ENCODE peak calls at places on chromosome 9, in four cellular contexts. H is substantia nigra; M is colonic mucosa; X is effector memory CD4-positive, alpha-beta T cell. E is an unnamed sample.

GRCh38 chr9:91085499-91086291 is 276.0 kb downstream of the AUH start:
- DNase-seq in H (no peak), M (no peak), X (no peak), E (no peak)

GRCh38 chr9:137454506-137455360 is 4.4 kb downstream of the NSMF start:
- DNase-seq in H (no peak), M (peak), X (no peak), E (no peak)

GRCh38 chr9:72826954-72827953 is 125.6 kb downstream of the ALDH1A1 start:
- DNase-seq in H (no peak), M (no peak), X (no peak), E (no peak)

GRCh38 chr9:38142201-38142600 is 73.2 kb upstream of the SHB start:
- DNase-seq in H (no peak), M (no peak), X (no peak), E (no peak)

GRCh38 chr9:19748278-19749126 is 40.3 kb downstream of the SLC24A2 start:
- DNase-seq in H (no peak), M (no peak), X (no peak), E (no peak)

GRCh38 chr9:130869250-130869649 is 27.4 kb downstream of the QRFP start:
- DNase-seq in H (no peak), M (no peak), X (no peak), E (no peak)

GRCh38 chr9:104748359-104749031 is 1.0 kb downstream of the NIPSNAP3A start:
- DNase-seq in H (no peak), M (no peak), X (no peak), E (no peak)

GRCh38 chr9:79559501-79560181 is 12.1 kb upstream of the TLE4 start:
- DNase-seq in H (no peak), M (no peak), X (no peak), E (no peak)

GRCh38 chr9:18384066-18384465 is 89.9 kb upstream of the ADAMTSL1 start:
- DNase-seq in H (no peak), M (no peak), X (no peak), E (no peak)

GRCh38 chr9:116855881-116856662 is 169.0 kb downstream of the TRIM32 start:
- DNase-seq in H (peak), M (no peak), X (no peak), E (no peak)

GRCh38 chr9:3848445-3849114 is 322.8 kb upstream of the RFX3 start:
- DNase-seq in H (no peak), M (no peak), X (no peak), E (no peak)

GRCh38 chr9:111720170-111720569 is 58.8 kb downstream of the GNG10 start:
- DNase-seq in H (no peak), M (no peak), X (no peak), E (no peak)

GRCh38 chr9:38386319-38386895 is 6.1 kb upstream of the ALDH1B1 start:
- DNase-seq in H (no peak), M (no peak), X (no peak), E (no peak)

GRCh38 chr9:83281306-83282255 is 218.6 kb upstream of the RASEF start:
- DNase-seq in H (no peak), M (no peak), X (no peak), E (peak)

GRCh38 chr9:109001275-109001676 is 12.0 kb downstream of the CTNNAL1 start:
- DNase-seq in H (no peak), M (no peak), X (no peak), E (no peak)

GRCh38 chr9:12424243-12424642 is 268.9 kb upstream of the TYRP1 start:
- DNase-seq in H (no peak), M (no peak), X (no peak), E (no peak)

GRCh38 chr9:19946446-19947109 is 157.7 kb upstream of the SLC24A2 start:
- DNase-seq in H (no peak), M (no peak), X (no peak), E (no peak)

GRCh38 chr9:137453643-137454081 is 5.5 kb downstream of the NSMF start:
- DNase-seq in H (peak), M (peak), X (peak), E (no peak)

GRCh38 chr9:91711755-91712591 is 238.1 kb downstream of the ROR2 start:
- DNase-seq in H (peak), M (no peak), X (peak), E (no peak)

GRCh38 chr9:89044881-89045280 is 53.6 kb downstream of the S1PR3 start:
- DNase-seq in H (no peak), M (no peak), X (no peak), E (no peak)

GRCh38 chr9:19286634-19287188 is 56.2 kb downstream of the DENND4C start:
- DNase-seq in H (no peak), M (peak), X (no peak), E (no peak)

GRCh38 chr9:127130661-127131538 is 8.5 kb upstream of the ANGPTL2 start:
- DNase-seq in H (peak), M (no peak), X (no peak), E (no peak)

GRCh38 chr9:79976501-79977444 is 405.0 kb downstream of the TLE4 start:
- DNase-seq in H (no peak), M (no peak), X (no peak), E (no peak)

GRCh38 chr9:133604214-133604613 is 5.0 kb downstream of the FAM163B start:
- DNase-seq in H (no peak), M (no peak), X (no peak), E (no peak)

GRCh38 chr9:32426278-32426939 is 42.0 kb downstream of the ACO1 start:
- DNase-seq in H (peak), M (no peak), X (no peak), E (no peak)
- H3K27ac ChIP-seq in H (peak), M (no peak), X (no peak), E (peak)

DNA sequence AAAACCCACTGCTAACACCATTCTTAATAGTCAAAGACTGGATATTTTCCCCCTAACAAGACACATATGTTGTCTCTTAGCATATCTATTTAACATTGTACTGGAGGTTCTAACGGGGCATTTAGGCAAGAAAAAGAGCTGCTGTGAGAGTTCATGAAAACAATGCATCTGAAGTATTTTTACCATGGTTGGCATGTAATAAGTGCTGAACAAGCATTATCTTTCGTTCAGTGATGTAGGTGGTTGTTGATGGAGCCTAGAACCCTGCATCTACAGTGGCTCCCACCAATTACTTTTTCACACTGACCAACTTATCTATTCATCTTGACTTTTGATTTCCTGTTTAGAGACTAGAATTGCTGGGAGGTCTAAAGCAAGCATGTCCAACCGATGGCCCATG is 12.8 kb downstream of the B4GALT1 start:
- DNase-seq in H (no peak), M (no peak), X (no peak), E (no peak)
- H3K27ac ChIP-seq in H (no peak), M (no peak), X (peak), E (no peak)

DNA sequence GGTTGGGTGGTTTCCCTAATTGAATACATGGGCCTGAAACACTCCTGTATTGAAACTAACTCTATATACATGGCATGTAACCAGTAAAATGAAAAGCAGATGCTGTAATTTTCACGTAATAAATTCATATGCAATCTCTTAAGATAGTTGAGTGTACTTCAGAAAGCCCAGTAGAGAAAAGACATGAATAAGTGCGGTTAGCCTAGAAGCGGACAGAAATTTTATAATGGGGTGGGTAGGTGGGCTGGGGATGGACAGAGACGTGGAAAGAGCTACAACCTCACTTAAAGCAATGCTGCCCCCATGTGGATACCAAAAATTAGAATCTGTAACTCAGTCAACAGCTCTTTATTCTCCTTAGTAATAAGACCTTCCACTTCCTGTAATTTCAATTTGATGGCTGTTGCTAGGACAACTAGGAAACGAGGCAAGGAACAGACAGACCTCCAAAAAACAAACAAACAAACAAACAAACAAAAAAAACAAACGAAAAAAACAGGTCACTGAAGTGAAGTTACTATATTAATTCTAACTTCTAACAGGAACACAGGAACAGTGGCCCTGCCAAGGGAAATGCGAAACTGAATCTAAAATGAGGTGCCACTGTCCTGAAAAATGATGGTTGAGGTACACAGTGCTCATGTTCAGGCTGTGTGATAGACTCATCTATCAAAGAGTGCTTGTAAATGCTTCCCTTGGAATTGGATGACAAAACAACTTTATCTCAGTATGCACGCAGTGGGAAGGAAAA is 103.4 kb upstream of the GNA14 start:
- DNase-seq in H (no peak), M (peak), X (no peak), E (no peak)
- H3K27ac ChIP-seq in H (peak), M (no peak), X (no peak), E (peak)

GRCh38 chr9:87434341-87434740 is 63.3 kb upstream of the DAPK1 start:
- DNase-seq in H (no peak), M (no peak), X (no peak), E (no peak)

GRCh38 chr9:87436694-87437093 is 61.0 kb upstream of the DAPK1 start:
- DNase-seq in H (no peak), M (no peak), X (no peak), E (no peak)

GRCh38 chr9:87431831-87432230 is 65.8 kb upstream of the DAPK1 start:
- DNase-seq in H (no peak), M (no peak), X (no peak), E (no peak)

GRCh38 chr9:87435189-87435880 is 62.3 kb upstream of the DAPK1 start:
- DNase-seq in H (no peak), M (no peak), X (no peak), E (no peak)

GRCh38 chr9:87433853-87434252 is 63.8 kb upstream of the DAPK1 start:
- DNase-seq in H (no peak), M (no peak), X (no peak), E (no peak)
- H3K27ac ChIP-seq in H (no peak), M (no peak), X (no peak), E (no peak)

DNA sequence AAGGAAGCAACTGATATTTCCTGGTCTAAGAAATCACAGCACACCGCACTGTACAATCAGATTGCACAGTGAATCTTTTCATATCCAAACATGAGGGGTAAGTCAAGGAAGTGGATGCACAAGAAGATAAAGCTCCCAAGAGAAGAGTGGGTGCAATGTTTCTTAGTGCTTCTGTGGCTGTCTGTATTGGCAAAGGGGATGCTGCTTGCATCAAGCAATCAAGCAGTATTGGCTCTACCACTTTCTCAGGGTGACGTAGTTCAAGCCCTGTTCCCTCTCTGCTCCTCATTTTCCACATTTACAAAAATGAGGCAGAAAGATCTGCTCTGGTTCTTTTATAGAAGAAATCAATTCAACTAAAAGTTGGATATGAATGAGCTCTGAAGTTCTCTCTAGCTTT is 2.3 kb downstream of the TNFSF8 start:
- DNase-seq in H (no peak), M (no peak), X (no peak), E (no peak)
- H3K27ac ChIP-seq in H (no peak), M (no peak), X (peak), E (no peak)